ENCODE peak calls at places on chromosome 22, in nine cellular contexts. I, A, N, R, W, T, Z, J and K are unnamed samples.

GRCh38 chr22:29359469-29359868 is 28.9 kb downstream of the AP1B1 start:
- DNase-seq in I (peak; percentile 16), Z (no peak), A (peak; percentile 53), W (peak; percentile 70), R (peak; percentile 54), T (no peak), J (no peak), N (no peak), K (peak; percentile 50)

GRCh38 chr22:45007247-45007945 is 2.4 kb downstream of the PHF21B start:
- DNase-seq in J (no peak), W (peak; percentile 17), T (no peak), I (peak; percentile 33), Z (no peak), A (peak; percentile 2), N (peak; percentile 23), R (peak; percentile 85), K (no peak)

GRCh38 chr22:30285176-30285845 is 4.0 kb downstream of the CASTOR1 start:
- DNase-seq in N (no peak), R (no peak), Z (no peak), I (no peak), A (no peak), T (no peak), W (no peak), J (no peak), K (no peak)

GRCh38 chr22:27997538-27997937 is 78.5 kb upstream of the PITPNB start:
- DNase-seq in W (no peak), N (no peak), I (no peak), J (no peak), R (no peak), A (peak; percentile 43), T (no peak), Z (no peak), K (no peak)

GRCh38 chr22:31957970-31958594 is 13.7 kb downstream of the YWHAH start:
- DNase-seq in I (no peak), T (no peak), Z (no peak), R (no peak), W (no peak), J (no peak), N (no peak), A (no peak), K (no peak)

GRCh38 chr22:32880061-32880460 is 78.6 kb downstream of the TIMP3 start:
- DNase-seq in A (no peak), W (peak; percentile 64), N (no peak), R (no peak), T (no peak), J (no peak), Z (no peak), I (no peak), K (no peak)

GRCh38 chr22:25420925-25421904 is 143.3 kb upstream of the GRK3 start:
- DNase-seq in J (no peak), R (peak; percentile 38), Z (no peak), W (peak; percentile 29), T (no peak), N (no peak), A (no peak), I (no peak), K (no peak)

GRCh38 chr22:38775656-38776055 is 18.3 kb downstream of the DNAL4 start:
- DNase-seq in N (no peak), I (no peak), A (no peak), J (no peak), Z (no peak), T (no peak), R (no peak), W (no peak), K (no peak)

GRCh38 chr22:17990167-17990566 is 34.2 kb downstream of the MICAL3 start:
- DNase-seq in I (no peak), N (no peak), J (no peak), R (no peak), W (no peak), Z (no peak), T (no peak), A (peak; percentile 29), K (no peak)

GRCh38 chr22:39343259-39344045 is 6.3 kb upstream of the SYNGR1 start:
- DNase-seq in T (no peak), I (peak; percentile 70), W (peak; percentile 56), Z (peak; percentile 46), A (peak; percentile 54), J (peak; percentile 41), R (peak; percentile 72), N (peak; percentile 59), K (peak; percentile 22)

GRCh38 chr22:24965822-24966626 is 13.5 kb downstream of the KIAA1671 start:
- DNase-seq in A (no peak), I (no peak), N (no peak), Z (no peak), T (no peak), W (no peak), R (no peak), J (no peak), K (no peak)

GRCh38 chr22:42611076-42611475 is 3.6 kb downstream of the POLDIP3 start:
- DNase-seq in R (no peak), A (no peak), Z (peak; percentile 16), W (peak; percentile 16), I (no peak), J (no peak), N (no peak), T (no peak), K (no peak)

GRCh38 chr22:30045901-30046715 is 34.2 kb upstream of the HORMAD2 start:
- DNase-seq in T (no peak), A (no peak), N (no peak), I (no peak), R (no peak), J (no peak), W (no peak), Z (no peak), K (no peak)

GRCh38 chr22:25131198-25131887 is 68.3 kb upstream of the CRYBB3 start:
- DNase-seq in J (no peak), T (no peak), N (no peak), Z (no peak), A (no peak), W (no peak), I (no peak), R (no peak), K (no peak)

GRCh38 chr22:35313311-35314121 is 13.8 kb downstream of the TOM1 start:
- DNase-seq in R (no peak), A (peak; percentile 93), W (peak; percentile 69), T (no peak), Z (no peak), I (peak; percentile 31), N (no peak), J (no peak), K (no peak)

GRCh38 chr22:38843716-38844660 is at the start of gene NPTXR:
- DNase-seq in R (peak; percentile 50), A (no peak), I (peak; percentile 63), W (peak; percentile 34), Z (peak; percentile 33), N (peak; percentile 31), T (no peak), J (no peak), K (peak; percentile 78)

GRCh38 chr22:29801153-29801552 is 34.0 kb downstream of the UQCR10 start:
- DNase-seq in A (no peak), W (no peak), Z (no peak), R (no peak), T (no peak), N (no peak), J (no peak), I (no peak), K (no peak)

GRCh38 chr22:41480397-41480735 is 11.4 kb downstream of the ACO2 start:
- DNase-seq in T (no peak), R (no peak), Z (no peak), J (peak; percentile 63), W (peak; percentile 86), N (no peak), I (no peak), A (peak; percentile 71), K (no peak)

GRCh38 chr22:44212936-44213335 is 32.2 kb downstream of the PARVG start:
- DNase-seq in R (no peak), J (no peak), N (no peak), Z (no peak), T (no peak), I (no peak), W (no peak), A (no peak), K (no peak)

GRCh38 chr22:44449061-44449682 is 48.9 kb downstream of the RTL6 start:
- DNase-seq in Z (no peak), A (peak; percentile 75), R (no peak), T (no peak), W (peak; percentile 90), I (peak; percentile 25), J (peak; percentile 55), N (no peak), K (no peak)

GRCh38 chr22:49480340-49480739 is 347.3 kb downstream of the BRD1 start:
- DNase-seq in Z (no peak), J (no peak), A (no peak), T (no peak), R (no peak), N (no peak), W (no peak), I (no peak), K (no peak)

GRCh38 chr22:38832005-38832978 is 11.5 kb downstream of the NPTXR start:
- DNase-seq in A (no peak), J (no peak), I (no peak), R (no peak), N (no peak), W (no peak), T (no peak), Z (no peak), K (no peak)

GRCh38 chr22:45064313-45065268 is 54.8 kb upstream of the PHF21B start:
- DNase-seq in Z (peak; percentile 58), T (no peak), R (no peak), N (peak; percentile 59), W (peak; percentile 66), I (peak; percentile 12), J (peak; percentile 52), A (peak; percentile 73), K (no peak)

GRCh38 chr22:38221908-38222796 is 20.4 kb downstream of the MAFF start:
- DNase-seq in A (no peak), I (no peak), J (no peak), N (no peak), T (no peak), Z (no peak), R (no peak), W (no peak), K (no peak)

GRCh38 chr22:17272511-17272991 is 53.3 kb upstream of the ADA2 start:
- DNase-seq in N (no peak), W (no peak), R (no peak), I (no peak), Z (no peak), T (no peak), A (no peak), J (no peak), K (no peak)

GRCh38 chr22:11066458-11067285 is 4461.3 kb upstream of the OR11H1 start:
- DNase-seq in N (no peak), W (no peak), T (no peak), J (no peak), A (no peak), I (no peak), R (no peak), Z (no peak), K (no peak)

GRCh38 chr22:23533771-23534191 is 46.3 kb downstream of the IGLL1 start:
- DNase-seq in A (no peak), W (no peak), I (peak; percentile 74), R (no peak), T (no peak), Z (no peak), J (no peak), N (no peak), K (no peak)

GRCh38 chr22:23673826-23674690 is 16.8 kb upstream of the RGL4 start:
- DNase-seq in Z (no peak), I (peak; percentile 23), R (no peak), J (no peak), N (no peak), W (no peak), A (no peak), T (no peak), K (no peak)

GRCh38 chr22:26604368-26604767 is 13.5 kb downstream of the CRYBB1 start:
- DNase-seq in Z (no peak), A (no peak), W (no peak), R (no peak), I (no peak), T (no peak), J (no peak), N (no peak), K (no peak)